ENCODE peak calls at places on chromosomes 13 and 19, in six cellular contexts. One of them, this sample, is unnamed.

GRCh38 chr19:8638078-8638619 is 7.7 kb downstream of the NFILZ start:
- DNase-seq in H1: no peak
- DNase-seq in mesenchymal stem cell: no peak
- DNase-seq in neuronal stem cell: no peak
- DNase-seq in IMR-90: peak; percentile 21
- DNase-seq in trophoblast cell: peak; percentile 18
- DNase-seq in this sample: no peak

GRCh38 chr19:6059396-6059947 is 50.8 kb downstream of the RFX2 start:
- DNase-seq in H1: no peak
- DNase-seq in trophoblast cell: peak; percentile 9
- DNase-seq in neuronal stem cell: no peak
- DNase-seq in mesenchymal stem cell: no peak
- DNase-seq in IMR-90: no peak
- DNase-seq in this sample: no peak

GRCh38 chr13:70253834-70254233 is 145.6 kb upstream of the KLHL1 start:
- DNase-seq in IMR-90: no peak
- DNase-seq in H1: no peak
- DNase-seq in neuronal stem cell: no peak
- DNase-seq in trophoblast cell: no peak
- DNase-seq in mesenchymal stem cell: peak; percentile 48
- DNase-seq in this sample: no peak

GRCh38 chr13:50326746-50327145 is 311.5 kb downstream of the KCNRG start:
- DNase-seq in mesenchymal stem cell: no peak
- DNase-seq in trophoblast cell: no peak
- DNase-seq in IMR-90: no peak
- DNase-seq in H1: no peak
- DNase-seq in neuronal stem cell: no peak
- DNase-seq in this sample: no peak

GRCh38 chr19:49679832-49680472 is 2.9 kb downstream of the PRMT1 start:
- DNase-seq in trophoblast cell: no peak
- DNase-seq in IMR-90: no peak
- DNase-seq in H1: no peak
- DNase-seq in neuronal stem cell: no peak
- DNase-seq in mesenchymal stem cell: no peak
- DNase-seq in this sample: no peak

GRCh38 chr19:43751466-43752220 is 3.1 kb downstream of the SMG9 start:
- DNase-seq in IMR-90: peak; percentile 74
- DNase-seq in mesenchymal stem cell: peak; percentile 47
- DNase-seq in H1: no peak
- DNase-seq in neuronal stem cell: no peak
- DNase-seq in trophoblast cell: no peak
- DNase-seq in this sample: no peak

GRCh38 chr13:40992678-40993077 is 26.4 kb downstream of the ELF1 start:
- DNase-seq in mesenchymal stem cell: no peak
- DNase-seq in IMR-90: no peak
- DNase-seq in H1: no peak
- DNase-seq in trophoblast cell: no peak
- DNase-seq in neuronal stem cell: no peak
- DNase-seq in this sample: no peak

GRCh38 chr13:103009061-103009840 is 57.0 kb downstream of the SLC10A2 start:
- DNase-seq in mesenchymal stem cell: no peak
- DNase-seq in neuronal stem cell: no peak
- DNase-seq in IMR-90: no peak
- DNase-seq in trophoblast cell: no peak
- DNase-seq in H1: no peak
- DNase-seq in this sample: no peak

GRCh38 chr13:109998808-109999528 is 212.6 kb upstream of the IRS2 start:
- DNase-seq in IMR-90: peak; percentile 95
- DNase-seq in neuronal stem cell: no peak
- DNase-seq in H1: no peak
- DNase-seq in mesenchymal stem cell: peak; percentile 92
- DNase-seq in trophoblast cell: peak; percentile 86
- DNase-seq in this sample: no peak

GRCh38 chr13:45166858-45167257 is 34.0 kb downstream of the KCTD4 start:
- DNase-seq in neuronal stem cell: no peak
- DNase-seq in mesenchymal stem cell: no peak
- DNase-seq in H1: no peak
- DNase-seq in trophoblast cell: no peak
- DNase-seq in IMR-90: no peak
- DNase-seq in this sample: no peak

GRCh38 chr13:113954046-113954841 is 19.6 kb downstream of the C13orf46 start:
- DNase-seq in mesenchymal stem cell: no peak
- DNase-seq in neuronal stem cell: no peak
- DNase-seq in trophoblast cell: no peak
- DNase-seq in H1: no peak
- DNase-seq in IMR-90: no peak
- DNase-seq in this sample: no peak

GRCh38 chr13:90355162-90355751 is 992.2 kb upstream of the MIR17HG start:
- DNase-seq in neuronal stem cell: no peak
- DNase-seq in IMR-90: no peak
- DNase-seq in trophoblast cell: no peak
- DNase-seq in H1: no peak
- DNase-seq in mesenchymal stem cell: no peak
- DNase-seq in this sample: no peak

GRCh38 chr13:31073859-31074718 is 87.6 kb downstream of the HSPH1 start:
- DNase-seq in IMR-90: peak; percentile 69
- DNase-seq in neuronal stem cell: peak; percentile 15
- DNase-seq in trophoblast cell: no peak
- DNase-seq in mesenchymal stem cell: peak; percentile 88
- DNase-seq in H1: no peak
- DNase-seq in this sample: no peak

GRCh38 chr19:57769345-57770131 is at the start of gene ZNF586:
- DNase-seq in IMR-90: peak; percentile 93
- DNase-seq in neuronal stem cell: peak; percentile 89
- DNase-seq in trophoblast cell: peak; percentile 96
- DNase-seq in mesenchymal stem cell: peak; percentile 95
- DNase-seq in H1: peak; percentile 89
- DNase-seq in this sample: peak; percentile 95

GRCh38 chr19:10516671-10517286 is 468 bp downstream of the S1PR5 start:
- DNase-seq in mesenchymal stem cell: peak; percentile 48
- DNase-seq in neuronal stem cell: no peak
- DNase-seq in H1: no peak
- DNase-seq in IMR-90: no peak
- DNase-seq in trophoblast cell: no peak
- DNase-seq in this sample: no peak

GRCh38 chr13:46181799-46182490 is at the start of gene LCP1:
- DNase-seq in trophoblast cell: peak; percentile 41
- DNase-seq in H1: no peak
- DNase-seq in neuronal stem cell: no peak
- DNase-seq in mesenchymal stem cell: no peak
- DNase-seq in IMR-90: no peak
- DNase-seq in this sample: no peak

GRCh38 chr13:40456397-40456958 is 210.0 kb downstream of the FOXO1 start:
- DNase-seq in IMR-90: no peak
- DNase-seq in H1: no peak
- DNase-seq in trophoblast cell: no peak
- DNase-seq in mesenchymal stem cell: no peak
- DNase-seq in neuronal stem cell: no peak
- DNase-seq in this sample: no peak

GRCh38 chr13:93786846-93787245 is 560.2 kb downstream of the GPC6 start:
- DNase-seq in neuronal stem cell: no peak
- DNase-seq in trophoblast cell: no peak
- DNase-seq in mesenchymal stem cell: peak; percentile 33
- DNase-seq in IMR-90: no peak
- DNase-seq in H1: no peak
- DNase-seq in this sample: no peak

GRCh38 chr19:33175886-33176669 is 18.1 kb upstream of the LRP3 start:
- DNase-seq in H1: peak; percentile 55
- DNase-seq in mesenchymal stem cell: peak; percentile 65
- DNase-seq in neuronal stem cell: no peak
- DNase-seq in trophoblast cell: peak; percentile 16
- DNase-seq in IMR-90: peak; percentile 30
- DNase-seq in this sample: no peak

GRCh38 chr13:95296326-95296939 is 4.8 kb downstream of the ABCC4 start:
- DNase-seq in IMR-90: no peak
- DNase-seq in mesenchymal stem cell: no peak
- DNase-seq in neuronal stem cell: no peak
- DNase-seq in H1: peak; percentile 85
- DNase-seq in trophoblast cell: peak; percentile 19
- DNase-seq in this sample: peak; percentile 74

GRCh38 chr19:16139752-16140151 is 3.7 kb upstream of the HSH2D start:
- DNase-seq in H1: no peak
- DNase-seq in neuronal stem cell: no peak
- DNase-seq in mesenchymal stem cell: no peak
- DNase-seq in trophoblast cell: no peak
- DNase-seq in IMR-90: no peak
- DNase-seq in this sample: no peak

GRCh38 chr13:111302045-111302722 is 18.3 kb upstream of the TEX29 start:
- DNase-seq in mesenchymal stem cell: no peak
- DNase-seq in H1: no peak
- DNase-seq in trophoblast cell: no peak
- DNase-seq in IMR-90: no peak
- DNase-seq in neuronal stem cell: no peak
- DNase-seq in this sample: no peak

GRCh38 chr19:21256722-21257121 is 72.5 kb downstream of the ZNF708 start:
- DNase-seq in mesenchymal stem cell: no peak
- DNase-seq in H1: no peak
- DNase-seq in neuronal stem cell: no peak
- DNase-seq in IMR-90: peak; percentile 4
- DNase-seq in trophoblast cell: peak; percentile 19
- DNase-seq in this sample: no peak

GRCh38 chr13:106369858-106370257 is 165.6 kb downstream of the EFNB2 start:
- DNase-seq in trophoblast cell: no peak
- DNase-seq in IMR-90: no peak
- DNase-seq in neuronal stem cell: no peak
- DNase-seq in mesenchymal stem cell: no peak
- DNase-seq in H1: no peak
- DNase-seq in this sample: no peak

GRCh38 chr19:15466851-15467733 is 2.7 kb upstream of the RASAL3 start:
- DNase-seq in IMR-90: peak; percentile 43
- DNase-seq in neuronal stem cell: no peak
- DNase-seq in trophoblast cell: no peak
- DNase-seq in mesenchymal stem cell: peak; percentile 68
- DNase-seq in H1: no peak
- DNase-seq in this sample: no peak

GRCh38 chr19:2600914-2601870 is 101.3 kb downstream of the GNG7 start:
- DNase-seq in neuronal stem cell: no peak
- DNase-seq in IMR-90: no peak
- DNase-seq in mesenchymal stem cell: no peak
- DNase-seq in trophoblast cell: no peak
- DNase-seq in H1: no peak
- DNase-seq in this sample: no peak

GRCh38 chr19:10389863-10390262 is 9.5 kb upstream of the TYK2 start:
- DNase-seq in IMR-90: no peak
- DNase-seq in H1: peak; percentile 66
- DNase-seq in mesenchymal stem cell: no peak
- DNase-seq in trophoblast cell: no peak
- DNase-seq in neuronal stem cell: no peak
- DNase-seq in this sample: peak; percentile 68

GRCh38 chr19:50679177-50680125 is 30.2 kb downstream of the C19orf81 start:
- DNase-seq in neuronal stem cell: peak; percentile 67
- DNase-seq in H1: peak; percentile 96
- DNase-seq in mesenchymal stem cell: peak; percentile 8
- DNase-seq in trophoblast cell: peak; percentile 23
- DNase-seq in IMR-90: peak; percentile 66
- DNase-seq in this sample: peak; percentile 86

GRCh38 chr19:31318790-31319189 is 30.4 kb downstream of the TSHZ3 start:
- DNase-seq in neuronal stem cell: no peak
- DNase-seq in trophoblast cell: no peak
- DNase-seq in mesenchymal stem cell: no peak
- DNase-seq in IMR-90: no peak
- DNase-seq in H1: no peak
- DNase-seq in this sample: no peak

GRCh38 chr13:20921572-20921971 is 19.0 kb upstream of the XPO4 start:
- DNase-seq in H1: no peak
- DNase-seq in trophoblast cell: no peak
- DNase-seq in mesenchymal stem cell: no peak
- DNase-seq in IMR-90: no peak
- DNase-seq in neuronal stem cell: no peak
- DNase-seq in this sample: no peak

GRCh38 chr13:111530137-111530536 is 209.7 kb downstream of the TEX29 start:
- DNase-seq in mesenchymal stem cell: no peak
- DNase-seq in trophoblast cell: no peak
- DNase-seq in neuronal stem cell: no peak
- DNase-seq in IMR-90: no peak
- DNase-seq in H1: no peak
- DNase-seq in this sample: peak; percentile 30

GRCh38 chr19:31598730-31599238 is 249.5 kb upstream of the TSHZ3 start:
- DNase-seq in trophoblast cell: no peak
- DNase-seq in neuronal stem cell: no peak
- DNase-seq in mesenchymal stem cell: peak; percentile 12
- DNase-seq in H1: no peak
- DNase-seq in IMR-90: no peak
- DNase-seq in this sample: no peak

GRCh38 chr19:34316741-34317241 is 48.2 kb upstream of the GPI start:
- DNase-seq in trophoblast cell: no peak
- DNase-seq in mesenchymal stem cell: peak; percentile 78
- DNase-seq in IMR-90: peak; percentile 66
- DNase-seq in neuronal stem cell: no peak
- DNase-seq in H1: no peak
- DNase-seq in this sample: no peak

GRCh38 chr19:46133777-46134231 is 9.3 kb upstream of the IGFL3 start:
- DNase-seq in neuronal stem cell: no peak
- DNase-seq in trophoblast cell: peak; percentile 90
- DNase-seq in mesenchymal stem cell: no peak
- DNase-seq in H1: no peak
- DNase-seq in IMR-90: no peak
- DNase-seq in this sample: peak; percentile 65
- H2BK120ac ChIP-seq in neuronal stem cell: no peak overlapping the region
- H2BK120ac ChIP-seq in trophoblast cell: peak overlapping the region; percentile 100
- H2BK120ac ChIP-seq in mesenchymal stem cell: peak overlapping the region; percentile 99
- H2BK120ac ChIP-seq in H1: peak overlapping the region; percentile 99
- H2BK120ac ChIP-seq in IMR-90: peak overlapping the region; percentile 100
- H2BK120ac ChIP-seq in this sample: peak overlapping the region; percentile 96

GRCh38 chr19:955803-956746 is 28.1 kb upstream of the WDR18 start:
- DNase-seq in mesenchymal stem cell: peak; percentile 73
- DNase-seq in IMR-90: no peak
- DNase-seq in H1: no peak
- DNase-seq in trophoblast cell: peak; percentile 96
- DNase-seq in neuronal stem cell: peak; percentile 90
- DNase-seq in this sample: peak; percentile 57
- H2AK5ac ChIP-seq in mesenchymal stem cell: peak overlapping the region; percentile 98
- H2AK5ac ChIP-seq in IMR-90: peak overlapping the region; percentile 86
- H2AK5ac ChIP-seq in H1: peak overlapping the region; percentile 28
- H2AK5ac ChIP-seq in trophoblast cell: peak overlapping the region; percentile 98
- H2AK5ac ChIP-seq in neuronal stem cell: peak overlapping the region; percentile 95
- H2AK5ac ChIP-seq in this sample: no peak overlapping the region

DNA sequence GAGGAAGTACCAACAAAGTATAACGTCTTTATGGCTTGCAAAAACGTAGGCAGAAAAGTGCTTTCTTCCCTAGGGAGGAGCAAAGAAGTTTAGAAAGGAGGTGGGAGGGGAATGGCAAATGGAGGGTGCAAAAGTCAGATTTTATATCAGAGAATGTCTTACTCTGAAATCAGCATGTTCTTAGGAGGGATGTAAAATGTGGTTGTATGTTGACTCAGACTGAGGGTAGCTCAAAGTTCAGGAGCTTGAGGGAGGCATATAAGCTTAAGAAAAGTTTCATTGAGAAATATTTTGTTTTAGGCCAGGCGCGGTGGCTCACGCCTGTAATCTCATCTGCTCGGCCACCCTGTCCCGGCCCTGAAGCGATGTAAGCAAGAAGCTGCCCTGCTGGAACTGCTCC is 1.7 kb downstream of the ZNF90 start:
- DNase-seq in IMR-90: no peak
- DNase-seq in H1: no peak
- DNase-seq in mesenchymal stem cell: peak; percentile 2
- DNase-seq in trophoblast cell: no peak
- DNase-seq in neuronal stem cell: no peak
- DNase-seq in this sample: no peak
- H3K9me3 ChIP-seq in IMR-90: no peaks in the 10 kb centered on the region
- H3K9me3 ChIP-seq in H1: no peaks in the 10 kb centered on the region
- H3K9me3 ChIP-seq in mesenchymal stem cell: peaks cover 23% of the 10 kb centered on the region
- H3K9me3 ChIP-seq in trophoblast cell: no peaks in the 10 kb centered on the region
- H3K9me3 ChIP-seq in neuronal stem cell: peaks cover 2% of the 10 kb centered on the region
- H3K9me3 ChIP-seq in this sample: no peaks in the 10 kb centered on the region

GRCh38 chr19:44845612-44846454 is at the start of gene NECTIN2:
- DNase-seq in trophoblast cell: peak; percentile 98
- DNase-seq in IMR-90: peak; percentile 98
- DNase-seq in neuronal stem cell: peak; percentile 99
- DNase-seq in mesenchymal stem cell: peak; percentile 97
- DNase-seq in H1: peak; percentile 100
- DNase-seq in this sample: peak; percentile 99
- H2BK120ac ChIP-seq in trophoblast cell: peak within 1 kb of the TSS; percentile 98
- H2BK120ac ChIP-seq in IMR-90: peak within 1 kb of the TSS; percentile 81
- H2BK120ac ChIP-seq in neuronal stem cell: peak within 1 kb of the TSS; percentile 92
- H2BK120ac ChIP-seq in mesenchymal stem cell: peak within 1 kb of the TSS; percentile 66
- H2BK120ac ChIP-seq in H1: peak within 1 kb of the TSS; percentile 62
- H2BK120ac ChIP-seq in this sample: no peak within 1 kb of the TSS